ENCODE peak calls at places on chromosomes 2 and 18, in four cellular contexts. V is mesothelial cell of epicardium, H is epithelial cell of esophagus, S is thoracic aorta. A is an unnamed sample.

GRCh38 chr2:172680595-172681176 is 55.0 kb upstream of the RAPGEF4 start:
- DNase-seq in V (no peak), S (no peak), H (no peak), A (no peak)

GRCh38 chr2:144211826-144212225 is 308.1 kb downstream of the ZEB2 start:
- DNase-seq in V (no peak), H (no peak), S (no peak), A (no peak)

GRCh38 chr2:183117226-183117625 is 7.0 kb upstream of the NUP35 start:
- DNase-seq in H (no peak), V (no peak), S (no peak), A (no peak)

GRCh38 chr2:41464395-41464794 is 583.4 kb upstream of the PKDCC start:
- DNase-seq in S (no peak), H (no peak), V (no peak), A (no peak)

GRCh38 chr2:96758987-96759386 is 1.7 kb upstream of the CNNM4 start:
- DNase-seq in S (no peak), H (no peak), V (no peak), A (no peak)

GRCh38 chr2:127681288-127681771 is 6.0 kb upstream of the LIMS2 start:
- DNase-seq in V (no peak), H (no peak), S (no peak), A (no peak)

GRCh38 chr18:58135806-58136331 is 91.8 kb downstream of the NEDD4L start:
- DNase-seq in S (no peak), V (no peak), H (peak; percentile 79), A (no peak)

GRCh38 chr18:79580481-79581171 is 99.0 kb upstream of the CTDP1 start:
- DNase-seq in S (no peak), V (no peak), H (no peak), A (peak; percentile 81)

GRCh38 chr18:48470484-48471180 is 61.4 kb upstream of the ZBTB7C start:
- DNase-seq in H (no peak), S (no peak), V (no peak), A (no peak)

GRCh38 chr2:46471-47345 is at the start of gene FAM110C:
- DNase-seq in H (peak; percentile 73), V (peak; percentile 70), S (peak; percentile 34), A (no peak)

GRCh38 chr2:81324046-81324445 is 1019.5 kb upstream of the LRRTM1 start:
- DNase-seq in S (no peak), V (no peak), H (peak; percentile 21), A (no peak)

GRCh38 chr2:240392084-240392947 is 43.1 kb upstream of the GPC1 start:
- DNase-seq in V (no peak), H (no peak), S (no peak), A (peak; percentile 78)

GRCh38 chr2:216339456-216340279 is 32.6 kb downstream of the MARCHF4 start:
- DNase-seq in S (no peak), H (peak; percentile 45), V (no peak), A (no peak)

GRCh38 chr2:223724831-223725230 is 112.6 kb downstream of the AP1S3 start:
- DNase-seq in V (no peak), H (no peak), S (no peak), A (no peak)

GRCh38 chr18:23872701-23873550 is 141.6 kb upstream of the TTC39C start:
- DNase-seq in H (peak; percentile 99), V (no peak), S (no peak), A (no peak)

GRCh38 chr18:2111456-2111855 is 459.8 kb downstream of the METTL4 start:
- DNase-seq in V (no peak), H (peak; percentile 61), S (no peak), A (no peak)

GRCh38 chr2:127413782-127414743 is 4.2 kb upstream of the PROC start:
- DNase-seq in S (no peak), H (peak; percentile 71), V (no peak), A (no peak)

GRCh38 chr2:234989183-234989701 is 37.4 kb downstream of the SH3BP4 start:
- DNase-seq in S (peak; percentile 89), V (no peak), H (peak; percentile 57), A (no peak)

GRCh38 chr2:64645014-64645418 is 8.7 kb downstream of the SERTAD2 start:
- DNase-seq in H (peak; percentile 64), V (peak; percentile 73), S (no peak), A (no peak)

GRCh38 chr2:113080134-113080533 is 12.4 kb downstream of the IL1F10 start:
- DNase-seq in S (no peak), H (peak; percentile 59), V (peak; percentile 65), A (no peak)

GRCh38 chr2:129877795-129878775 is 101.4 kb upstream of the RAB6C start:
- DNase-seq in S (no peak), V (no peak), H (no peak), A (no peak)

GRCh38 chr18:54772081-54772480 is 56.2 kb upstream of the RAB27B start:
- DNase-seq in S (no peak), H (no peak), V (no peak), A (no peak)

GRCh38 chr18:8153887-8154583 is 455.2 kb upstream of the RAB12 start:
- DNase-seq in H (peak; percentile 43), S (no peak), V (no peak), A (no peak)

GRCh38 chr18:74459877-74460276 is 2.8 kb upstream of the DIPK1C start:
- DNase-seq in H (no peak), V (peak; percentile 30), S (no peak), A (no peak)

GRCh38 chr18:57997820-57998219 is 46.2 kb upstream of the NEDD4L start:
- DNase-seq in S (no peak), V (no peak), H (no peak), A (no peak)

GRCh38 chr18:6106116-6106645 is 210.9 kb upstream of the TMEM200C start:
- DNase-seq in H (no peak), V (no peak), S (no peak), A (no peak)

GRCh38 chr18:12883003-12883683 is 894 bp downstream of the PTPN2 start:
- DNase-seq in V (no peak), H (no peak), S (no peak), A (no peak)

GRCh38 chr2:237625216-237625705 is 2.1 kb upstream of the LRRFIP1 start:
- DNase-seq in V (no peak), S (no peak), H (no peak), A (no peak)

GRCh38 chr2:70258532-70258875 is 567 bp downstream of the PCYOX1 start:
- DNase-seq in V (no peak), H (peak; percentile 37), S (no peak), A (no peak)

GRCh38 chr2:525021-525420 is 152.2 kb downstream of the TMEM18 start:
- DNase-seq in V (no peak), S (no peak), H (no peak), A (no peak)

GRCh38 chr2:10278763-10279471 is 23.8 kb upstream of the HPCAL1 start:
- DNase-seq in V (no peak), H (no peak), S (no peak), A (no peak)

GRCh38 chr2:10281891-10282290 is 20.8 kb upstream of the HPCAL1 start:
- DNase-seq in S (no peak), H (no peak), V (no peak), A (no peak)

GRCh38 chr2:10278029-10278762 is 24.5 kb upstream of the HPCAL1 start:
- DNase-seq in H (peak; percentile 27), S (no peak), V (no peak), A (no peak)

GRCh38 chr2:10279472-10279870 is 23.2 kb upstream of the HPCAL1 start:
- DNase-seq in V (no peak), H (no peak), S (no peak), A (no peak)

GRCh38 chr2:10279946-10280463 is 22.7 kb upstream of the HPCAL1 start:
- DNase-seq in V (no peak), S (no peak), H (no peak), A (no peak)
- TF ChIP-seq CTCF in V (no peak), S (no peak), H (no peak), A (no peak)

GRCh38 chr2:233832869-233833812 is 21.2 kb downstream of the HJURP start:
- DNase-seq in S (no peak), H (peak; percentile 77), V (no peak), A (peak; percentile 64)
- TF ChIP-seq CTCF in S (no peak), H (peak; percentile 69), V (no peak), A (peak; percentile 79)

DNA sequence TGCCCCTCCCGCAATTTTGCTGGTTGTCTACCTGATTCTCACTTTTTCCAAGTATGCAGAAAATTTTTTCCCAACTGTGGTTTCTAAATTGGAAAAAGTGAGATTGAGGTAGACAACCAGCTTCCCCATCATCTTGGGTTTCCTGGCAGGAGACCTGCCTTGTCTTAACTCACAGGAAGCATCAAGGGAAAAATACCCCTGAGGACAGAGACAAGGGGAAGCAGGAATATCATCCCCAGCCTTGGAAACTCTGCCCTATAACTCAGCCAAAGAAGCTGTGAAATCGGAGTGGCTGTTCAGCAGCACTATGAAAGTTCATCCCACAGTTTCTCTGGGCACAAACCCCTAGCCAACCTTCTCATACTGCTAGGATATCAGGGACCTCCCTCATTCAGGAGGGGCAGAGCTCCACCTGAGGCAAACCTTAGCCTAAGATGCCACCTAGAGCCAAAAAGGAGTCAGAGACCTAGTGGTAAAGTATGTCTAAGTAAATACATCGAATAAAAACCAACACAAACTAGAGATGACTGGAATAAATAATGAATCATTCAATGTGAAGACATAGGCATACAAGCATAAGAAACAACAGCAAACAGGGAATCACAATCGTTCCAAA is 68.2 kb downstream of the ZSWIM2 start:
- DNase-seq in V (no peak), S (no peak), H (peak; percentile 57), A (no peak)
- TF ChIP-seq CTCF in V (no peak), S (no peak), H (peak; percentile 22), A (peak; percentile 46)

GRCh38 chr2:219076253-219076652 is 15.5 kb upstream of the IHH start:
- DNase-seq in H (no peak), S (no peak), V (no peak), A (no peak)

GRCh38 chr2:219079417-219079816 is 18.7 kb upstream of the IHH start:
- DNase-seq in S (no peak), H (peak; percentile 19), V (no peak), A (no peak)

GRCh38 chr2:219081096-219081495 is 20.4 kb upstream of the IHH start:
- DNase-seq in V (no peak), H (no peak), S (no peak), A (no peak)

GRCh38 chr2:219081701-219082331 is 21.1 kb upstream of the IHH start:
- DNase-seq in S (no peak), V (no peak), H (no peak), A (no peak)

GRCh38 chr2:219078126-219078525 is 17.4 kb upstream of the IHH start:
- DNase-seq in S (no peak), V (no peak), H (no peak), A (no peak)
- TF ChIP-seq CTCF in S (no peak), V (no peak), H (no peak), A (peak; percentile 33)

GRCh38 chr2:217918220-217919024 is 84.4 kb downstream of the TNS1 start:
- DNase-seq in S (no peak), V (no peak), H (no peak), A (no peak)
- TF ChIP-seq CTCF in S (peak; percentile 37), V (no peak), H (peak; percentile 14), A (peak; percentile 71)

GRCh38 chr18:55779461-55779710 is 191.4 kb upstream of the TCF4 start:
- DNase-seq in V (no peak), S (no peak), H (peak; percentile 50), A (no peak)

GRCh38 chr18:55779711-55780590 is 192.0 kb upstream of the TCF4 start:
- DNase-seq in H (peak; percentile 52), S (no peak), V (peak; percentile 66), A (peak; percentile 84)

GRCh38 chr18:55778731-55779460 is 190.9 kb upstream of the TCF4 start:
- DNase-seq in S (no peak), H (peak; percentile 72), V (no peak), A (no peak)

GRCh38 chr18:55781481-55781957 is 193.5 kb upstream of the TCF4 start:
- DNase-seq in V (no peak), S (no peak), H (peak; percentile 82), A (no peak)

GRCh38 chr18:55780591-55781071 is 192.6 kb upstream of the TCF4 start:
- DNase-seq in S (no peak), H (peak; percentile 35), V (no peak), A (no peak)
- TF ChIP-seq CTCF in S (no peak), H (no peak), V (no peak), A (peak; percentile 42)

A was measured in chondrocyte.